ENCODE peak calls at places on chromosomes 3 and 15, in seven cellular contexts. P, B, K, R, W, M and L are unnamed samples.
A peak's percentile ranks its signal among the peaks of the same experiment; 100 is the strongest.

GRCh38 chr3:11422291-11422690 is 150.1 kb downstream of the ATG7 start:
- DNase-seq in P (no peak), B (no peak), K (no peak), R (no peak), W (no peak), M (no peak), L (no peak)

GRCh38 chr3:158847466-158847849 is 45.6 kb downstream of the MFSD1 start:
- DNase-seq in P (no peak), B (no peak), K (no peak), R (peak; percentile 7), W (no peak), M (peak; percentile 22), L (no peak)

GRCh38 chr3:29065211-29065785 is 215.6 kb upstream of the RBMS3 start:
- DNase-seq in P (no peak), B (peak; percentile 91), K (peak; percentile 91), R (peak; percentile 97), W (no peak), M (peak; percentile 97), L (peak; percentile 100)

GRCh38 chr3:149511040-149511626 is 36.6 kb downstream of the TM4SF4 start:
- DNase-seq in P (no peak), B (no peak), K (no peak), R (no peak), W (no peak), M (no peak), L (no peak)

GRCh38 chr3:10286596-10287295 is 6.0 kb downstream of the GHRL start:
- DNase-seq in P (no peak), B (no peak), K (no peak), R (peak; percentile 46), W (no peak), M (peak; percentile 67), L (no peak)

GRCh38 chr15:28165791-28166190 is 66.7 kb upstream of the OCA2 start:
- DNase-seq in P (no peak), B (no peak), K (no peak), R (no peak), W (no peak), M (peak; percentile 27), L (no peak)

GRCh38 chr15:82624008-82624407 is 23.2 kb downstream of the CPEB1 start:
- DNase-seq in P (no peak), B (no peak), K (no peak), R (no peak), W (no peak), M (no peak), L (no peak)

GRCh38 chr3:105277656-105278055 is 89.1 kb upstream of the ALCAM start:
- DNase-seq in P (no peak), B (no peak), K (no peak), R (peak; percentile 31), W (no peak), M (peak; percentile 34), L (no peak)

GRCh38 chr3:127457094-127457475 is 133.4 kb downstream of the TPRA1 start:
- DNase-seq in P (peak; percentile 72), B (peak; percentile 78), K (no peak), R (no peak), W (no peak), M (peak; percentile 28), L (peak; percentile 25)

GRCh38 chr3:100072328-100073048 is 41.8 kb downstream of the FILIP1L start:
- DNase-seq in P (no peak), B (no peak), K (no peak), R (no peak), W (peak; percentile 23), M (peak; percentile 43), L (no peak)

GRCh38 chr3:72488736-72489030 is 359.6 kb downstream of the SHQ1 start:
- DNase-seq in P (no peak), B (no peak), K (no peak), R (no peak), W (no peak), M (peak; percentile 39), L (peak; percentile 49)

GRCh38 chr15:78340243-78341056 is at the start of gene CRABP1:
- DNase-seq in P (no peak), B (no peak), K (no peak), R (no peak), W (no peak), M (no peak), L (no peak)

GRCh38 chr15:78339559-78339958 is 594 bp upstream of the CRABP1 start:
- DNase-seq in P (no peak), B (no peak), K (no peak), R (no peak), W (no peak), M (no peak), L (no peak)

GRCh38 chr15:78338756-78339155 is 1.4 kb upstream of the CRABP1 start:
- DNase-seq in P (no peak), B (no peak), K (no peak), R (no peak), W (no peak), M (no peak), L (no peak)

GRCh38 chr15:78343431-78343830 is 3.3 kb downstream of the CRABP1 start:
- DNase-seq in P (no peak), B (no peak), K (no peak), R (no peak), W (no peak), M (no peak), L (no peak)

DNA sequence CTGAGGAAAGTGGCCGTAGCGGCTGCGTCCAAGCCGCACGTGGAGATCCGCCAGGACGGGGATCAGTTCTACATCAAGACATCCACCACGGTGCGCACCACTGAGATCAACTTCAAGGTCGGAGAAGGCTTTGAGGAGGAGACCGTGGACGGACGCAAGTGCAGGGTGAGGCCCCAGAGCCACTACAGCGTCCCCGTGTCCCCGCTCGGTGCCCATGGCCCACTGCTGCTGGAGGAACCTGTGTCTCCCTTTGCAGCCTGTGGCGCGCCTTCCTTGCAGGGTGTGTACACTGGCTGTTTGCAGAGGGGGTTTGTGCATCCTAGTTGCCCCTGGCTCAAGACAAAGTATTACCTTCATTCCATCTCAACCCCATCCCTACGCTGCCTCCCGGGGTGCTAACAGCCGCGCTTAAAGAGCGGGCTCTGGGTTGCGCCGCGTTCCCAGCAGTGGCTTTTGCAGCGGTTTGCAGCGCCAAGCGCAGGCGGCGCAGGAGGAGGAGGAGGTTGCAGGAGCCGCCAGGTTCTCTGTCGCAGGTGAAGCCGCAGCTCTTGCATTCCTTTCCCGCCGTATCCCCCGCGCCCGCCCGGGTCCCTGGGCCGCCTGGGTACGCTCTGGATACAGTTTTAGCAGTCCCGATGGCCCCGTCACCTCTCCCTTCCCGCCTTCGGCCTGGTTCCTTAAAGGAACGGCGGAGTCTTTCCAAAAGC is 1.1 kb downstream of the CRABP1 start:
- DNase-seq in P (peak; percentile 58), B (no peak), K (no peak), R (no peak), W (no peak), M (no peak), L (no peak)
- TF ChIP-seq CTCF in P (no peak), B (no peak), K (no peak), R (no peak), W (no peak), M (no peak), L (no peak)

GRCh38 chr3:126104028-126104635 is 20.2 kb upstream of the SLC41A3 start:
- DNase-seq in P (no peak), B (no peak), K (peak; percentile 70), R (no peak), W (no peak), M (no peak), L (no peak)

GRCh38 chr3:126104742-126105605 is 21.1 kb upstream of the SLC41A3 start:
- DNase-seq in P (no peak), B (no peak), K (peak; percentile 56), R (no peak), W (no peak), M (no peak), L (no peak)

GRCh38 chr3:126102011-126102410 is 18.1 kb upstream of the SLC41A3 start:
- DNase-seq in P (no peak), B (no peak), K (peak; percentile 79), R (no peak), W (no peak), M (no peak), L (no peak)

GRCh38 chr3:126102530-126102951 is 18.6 kb upstream of the SLC41A3 start:
- DNase-seq in P (no peak), B (no peak), K (peak; percentile 92), R (peak; percentile 24), W (no peak), M (peak; percentile 85), L (no peak)

GRCh38 chr3:126103121-126104027 is 19.4 kb upstream of the SLC41A3 start:
- DNase-seq in P (no peak), B (no peak), K (peak; percentile 68), R (no peak), W (no peak), M (no peak), L (no peak)
- TF ChIP-seq CTCF in P (no peak), B (peak; percentile 24), K (no peak), R (no peak), W (no peak), M (no peak), L (no peak)

GRCh38 chr3:155352900-155353490 is 59.5 kb upstream of the STRIT1 start:
- DNase-seq in P (no peak), B (no peak), K (no peak), R (peak; percentile 14), W (no peak), M (peak; percentile 67), L (peak; percentile 14)
- TF ChIP-seq CTCF in P (no peak), B (peak; percentile 86), K (peak; percentile 39), R (no peak), W (peak; percentile 59), M (peak; percentile 52), L (peak; percentile 40)

GRCh38 chr3:139482206-139482605 is 5.9 kb upstream of the RBP2 start:
- DNase-seq in P (no peak), B (no peak), K (no peak), R (no peak), W (no peak), M (no peak), L (no peak)
- TF ChIP-seq CTCF in P (no peak), B (no peak), K (no peak), R (no peak), W (no peak), M (no peak), L (no peak)

DNA sequence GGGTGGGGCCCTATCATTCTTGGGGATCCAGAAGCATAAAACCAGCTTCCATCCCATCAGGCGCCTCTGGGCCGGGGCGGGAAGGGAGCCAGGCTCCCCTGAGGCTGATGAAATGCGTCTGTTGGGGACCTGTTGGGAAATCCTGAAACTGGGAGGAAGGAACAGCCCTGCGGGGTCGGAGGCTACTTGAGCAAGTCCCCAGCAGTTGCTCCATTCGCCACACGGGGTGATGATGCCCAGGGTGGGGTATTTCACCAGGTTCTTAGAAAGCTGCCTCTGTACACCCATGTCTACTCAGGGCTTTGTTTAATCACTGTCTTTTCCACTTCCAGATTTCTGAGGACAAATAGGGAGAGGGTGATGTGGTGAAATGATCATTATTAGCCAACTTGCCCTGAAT is 25.4 kb upstream of the TSEN2 start:
- DNase-seq in P (no peak), B (no peak), K (no peak), R (no peak), W (no peak), M (no peak), L (no peak)
- TF ChIP-seq CTCF in P (no peak), B (no peak), K (no peak), R (no peak), W (no peak), M (peak; percentile 4), L (no peak)